ENCODE peak calls at places on chromosomes 4 and X, in four cellular contexts. B is heart left ventricle, O is coronary artery, M is SJSA1. F is an unnamed sample.

GRCh38 chrX:144798972-144799371 is 448.3 kb upstream of the SPANXN1 start:
- DNase-seq in B (no peak), O (no peak), M (no peak), F (no peak)

GRCh38 chrX:38175140-38175539 is 45.5 kb downstream of the SRPX start:
- DNase-seq in B (no peak), O (no peak), M (peak), F (no peak)

GRCh38 chr4:112968456-112969159 is 80.8 kb upstream of the ANK2 start:
- DNase-seq in B (no peak), O (no peak), M (no peak), F (no peak)

GRCh38 chr4:6724461-6725111 is 8.6 kb downstream of the BLOC1S4 start:
- DNase-seq in B (no peak), O (no peak), M (peak), F (peak)

GRCh38 chrX:84118769-84119168 is 69.2 kb downstream of the RPS6KA6 start:
- DNase-seq in B (no peak), O (no peak), M (no peak), F (no peak)

GRCh38 chrX:28888421-28888820 is 301.2 kb downstream of the IL1RAPL1 start:
- DNase-seq in B (no peak), O (no peak), M (no peak), F (no peak)

GRCh38 chr4:94516999-94517398 is 65.3 kb downstream of the PDLIM5 start:
- DNase-seq in B (no peak), O (no peak), M (no peak), F (no peak)

GRCh38 chr4:826508-827208 is 729 bp upstream of the CPLX1 start:
- DNase-seq in B (no peak), O (no peak), M (no peak), F (no peak)

GRCh38 chr4:102869569-102870227 is 906 bp downstream of the CISD2 start:
- DNase-seq in B (no peak), O (no peak), M (no peak), F (no peak)

GRCh38 chrX:148310402-148311200 is 189.8 kb upstream of the AFF2 start:
- DNase-seq in B (no peak), O (no peak), M (no peak), F (no peak)

GRCh38 chr4:149791836-149792235 is 23.8 kb downstream of the IQCM start:
- DNase-seq in B (no peak), O (no peak), M (no peak), F (no peak)

GRCh38 chr4:1290165-1290977 is 680 bp downstream of the MAEA start:
- DNase-seq in B (no peak), O (no peak), M (no peak), F (peak)

GRCh38 chr4:3079694-3080123 is 5.2 kb downstream of the HTT start:
- DNase-seq in B (no peak), O (no peak), M (no peak), F (no peak)

GRCh38 chrX:110003167-110004156 is 548 bp downstream of the TMEM164 start:
- DNase-seq in B (peak), O (no peak), M (peak), F (peak)

GRCh38 chr4:1715002-1715761 is 3.1 kb upstream of the SLBP start:
- DNase-seq in B (no peak), O (no peak), M (no peak), F (no peak)

GRCh38 chr4:115668396-115668795 is 555.0 kb upstream of the NDST4 start:
- DNase-seq in B (no peak), O (no peak), M (no peak), F (no peak)

GRCh38 chr4:133000012-133000411 is 149.1 kb upstream of the PCDH10 start:
- DNase-seq in B (no peak), O (no peak), M (no peak), F (no peak)

GRCh38 chr4:168587326-168588125 is 90.7 kb downstream of the PALLD start:
- DNase-seq in B (peak), O (no peak), M (peak), F (no peak)

GRCh38 chr4:120749445-120750151 is 172.9 kb downstream of the PRDM5 start:
- DNase-seq in B (no peak), O (no peak), M (no peak), F (no peak)

GRCh38 chrX:29627833-29628232 is 587.5 kb upstream of the MAGEB2 start:
- DNase-seq in B (no peak), O (no peak), M (no peak), F (no peak)

GRCh38 chrX:19410259-19410658 is 66.5 kb downstream of the PDHA1 start:
- DNase-seq in B (no peak), O (no peak), M (no peak), F (no peak)

GRCh38 chr4:106065018-106065417 is 169.7 kb downstream of the NPNT start:
- DNase-seq in B (no peak), O (no peak), M (no peak), F (no peak)

GRCh38 chr4:83011779-83012630 is 1.4 kb upstream of the LIN54 start:
- DNase-seq in B (peak), O (peak), M (peak), F (peak)

GRCh38 chr4:73608677-73609594 is 11.3 kb downstream of the RASSF6 start:
- DNase-seq in B (no peak), O (no peak), M (no peak), F (no peak)

GRCh38 chr4:93710101-93710846 is 118.3 kb upstream of the ATOH1 start:
- DNase-seq in B (no peak), O (no peak), M (no peak), F (no peak)

GRCh38 chrX:154717824-154718223 is 33.1 kb downstream of the GAB3 start:
- DNase-seq in B (no peak), O (no peak), M (peak), F (no peak)

GRCh38 chr4:168569066-168569908 is 72.4 kb downstream of the PALLD start:
- DNase-seq in B (peak), O (no peak), M (no peak), F (no peak)

GRCh38 chr4:3810796-3811485 is 44.8 kb downstream of the ADRA2C start:
- DNase-seq in B (no peak), O (no peak), M (no peak), F (peak)

GRCh38 chrX:101595739-101596419 is 21.9 kb downstream of the ARMCX6 start:
- DNase-seq in B (no peak), O (no peak), M (no peak), F (peak)

GRCh38 chr4:83297548-83298260 is 13.1 kb upstream of the COQ2 start:
- DNase-seq in B (no peak), O (no peak), M (no peak), F (no peak)

GRCh38 chrX:133838761-133839676 is 146.4 kb downstream of the GPC3 start:
- DNase-seq in B (no peak), O (no peak), M (peak), F (peak)

GRCh38 chr4:791866-792630 is 33.9 kb downstream of the CPLX1 start:
- DNase-seq in B (no peak), O (no peak), M (no peak), F (peak)

GRCh38 chr4:40908297-40908696 is 158.5 kb downstream of the NSUN7 start:
- DNase-seq in B (no peak), O (no peak), M (no peak), F (no peak)
- H3K27ac ChIP-seq in B (no peak), O (peak), M (no peak), F (no peak)

GRCh38 chr4:25925486-25926201 is 11.6 kb downstream of the SMIM20 start:
- DNase-seq in B (peak), O (no peak), M (no peak), F (no peak)
- H3K27ac ChIP-seq in B (no peak), O (no peak), M (no peak), F (no peak)

DNA sequence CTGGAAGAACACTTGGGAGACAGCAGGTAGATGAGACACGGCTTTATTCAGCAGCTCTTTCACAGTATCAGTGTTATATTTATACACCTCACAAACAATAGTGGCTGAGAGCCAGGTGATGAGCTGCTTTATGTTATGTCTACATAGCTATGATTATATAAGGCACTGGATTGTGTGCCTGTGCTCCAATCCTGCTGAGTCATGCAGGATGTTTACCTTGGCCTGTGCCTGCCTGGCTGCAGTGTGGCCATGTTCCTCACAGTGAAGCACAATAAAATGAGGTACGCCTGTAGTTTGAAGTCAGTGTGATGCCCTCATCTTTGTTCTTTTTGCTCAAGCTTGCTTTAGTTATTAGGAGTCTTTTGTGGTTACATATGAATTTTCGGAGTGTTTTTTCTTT is 31.3 kb downstream of the CXCL13 start:
- DNase-seq in B (no peak), O (no peak), M (peak), F (no peak)
- H3K27ac ChIP-seq in B (no peak), O (no peak), M (peak), F (no peak)

DNA sequence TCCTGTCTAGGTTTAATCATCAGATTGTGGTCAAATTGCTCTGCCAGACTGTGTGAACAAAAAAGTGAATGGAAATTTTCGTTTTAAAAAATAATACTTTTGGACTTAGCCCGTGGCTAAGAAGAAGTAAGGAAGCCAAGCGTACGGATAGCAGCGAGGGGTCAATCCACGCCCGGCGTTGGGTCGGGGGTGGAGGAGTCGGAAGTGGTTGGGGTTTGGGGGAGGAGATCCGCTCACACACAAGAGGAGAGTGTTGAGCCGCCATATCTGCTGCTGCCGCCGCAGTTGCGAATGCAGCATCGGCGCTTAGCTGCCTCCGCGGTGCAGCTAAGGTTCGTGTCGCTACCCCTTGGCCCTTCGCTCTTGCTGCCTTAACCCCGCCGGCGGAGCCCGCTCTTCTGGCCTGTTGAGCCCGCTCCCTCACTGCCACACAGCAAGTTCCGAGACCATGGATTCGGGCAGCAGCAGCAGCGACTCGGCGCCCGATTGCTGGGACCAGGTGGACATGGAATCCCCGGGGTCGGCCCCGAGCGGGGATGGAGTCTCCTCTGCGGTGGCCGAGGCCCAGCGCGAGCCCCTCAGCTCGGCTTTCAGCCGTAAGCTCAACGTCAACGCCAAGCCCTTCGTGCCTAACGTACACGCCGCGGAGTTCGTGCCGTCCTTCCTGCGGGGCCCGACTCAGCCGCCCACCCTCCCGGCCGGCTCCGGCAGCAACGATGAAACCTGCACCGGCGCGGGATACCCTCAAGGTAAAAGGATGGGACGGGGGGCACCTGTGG is at the start of gene GSPT2:
- DNase-seq in B (peak), O (peak), M (peak), F (peak)
- H3K27ac ChIP-seq in B (peak), O (peak), M (no peak), F (peak)

DNA sequence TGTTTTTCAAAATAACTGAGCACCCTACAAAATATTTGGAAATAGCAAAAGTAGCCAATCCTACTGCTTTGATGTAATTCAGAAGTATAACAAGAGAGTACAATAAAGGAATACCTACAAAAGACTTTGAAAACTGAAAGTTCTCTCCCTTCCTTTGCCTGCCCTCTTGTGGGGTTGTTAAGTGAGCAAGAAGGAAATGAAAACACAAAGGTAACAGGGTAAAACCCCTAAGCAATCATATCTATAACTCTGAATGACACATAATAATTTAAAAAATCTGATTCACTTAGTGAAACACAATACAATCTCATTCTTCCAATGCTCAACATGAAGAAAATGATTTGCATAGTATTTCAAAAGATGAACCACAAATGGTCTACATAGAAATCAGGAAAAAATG is 98.2 kb downstream of the FRYL start:
- DNase-seq in B (no peak), O (no peak), M (no peak), F (no peak)
- H3K27ac ChIP-seq in B (peak), O (no peak), M (no peak), F (no peak)